ENCODE peak calls at places on chromosomes 11 and 22, in ten cellular contexts. A, Y, U, J, L, I, E, F, X and C are unnamed samples.

GRCh38 chr11:3827434-3828186 is 13.1 kb downstream of the RHOG start:
- DNase-seq in A (no peak), Y (no peak), U (no peak), J (no peak), L (no peak), I (no peak), E (no peak), F (no peak), X (no peak), C (no peak)

GRCh38 chr11:113001709-113002108 is 40.5 kb downstream of the NCAM1 start:
- DNase-seq in A (no peak), Y (no peak), U (no peak), J (no peak), L (no peak), I (no peak), E (no peak), F (no peak), X (no peak), C (no peak)

GRCh38 chr11:97772696-97773095 is 1248.1 kb upstream of the CNTN5 start:
- DNase-seq in A (no peak), Y (no peak), U (no peak), J (peak; percentile 1), L (no peak), I (no peak), E (no peak), F (no peak), X (no peak), C (no peak)

GRCh38 chr22:44151661-44152060 is 29.1 kb upstream of the PARVG start:
- DNase-seq in A (no peak), Y (no peak), U (no peak), J (peak; percentile 74), L (no peak), I (no peak), E (no peak), F (no peak), X (no peak), C (no peak)

GRCh38 chr22:40434745-40435144 is 64.4 kb downstream of the SGSM3 start:
- DNase-seq in A (no peak), Y (no peak), U (no peak), J (no peak), L (no peak), I (no peak), E (no peak), F (no peak), X (no peak), C (no peak)

GRCh38 chr22:22552630-22553029 is 6.4 kb downstream of the PRAME start:
- DNase-seq in A (no peak), Y (peak; percentile 24), U (no peak), J (peak; percentile 22), L (no peak), I (no peak), E (no peak), F (no peak), X (no peak), C (no peak)

GRCh38 chr22:19604711-19605268 is 80.6 kb upstream of the CLDN5 start:
- DNase-seq in A (no peak), Y (no peak), U (no peak), J (no peak), L (no peak), I (no peak), E (no peak), F (no peak), X (no peak), C (no peak)

GRCh38 chr11:110463153-110463552 is 33.4 kb downstream of the FDX1 start:
- DNase-seq in A (no peak), Y (peak; percentile 64), U (peak; percentile 49), J (peak; percentile 67), L (no peak), I (no peak), E (peak; percentile 35), F (no peak), X (no peak), C (no peak)

GRCh38 chr11:128448981-128449713 is 138.2 kb downstream of the ETS1 start:
- DNase-seq in A (no peak), Y (no peak), U (no peak), J (no peak), L (no peak), I (no peak), E (no peak), F (no peak), X (no peak), C (no peak)

GRCh38 chr11:128447233-128447632 is 140.1 kb downstream of the ETS1 start:
- DNase-seq in A (no peak), Y (no peak), U (no peak), J (no peak), L (no peak), I (no peak), E (no peak), F (no peak), X (no peak), C (no peak)

GRCh38 chr11:128450882-128451647 is 136.3 kb downstream of the ETS1 start:
- DNase-seq in A (no peak), Y (no peak), U (no peak), J (no peak), L (no peak), I (no peak), E (no peak), F (no peak), X (no peak), C (no peak)

GRCh38 chr11:128451651-128452470 is 135.5 kb downstream of the ETS1 start:
- DNase-seq in A (peak; percentile 78), Y (no peak), U (peak; percentile 45), J (no peak), L (no peak), I (peak; percentile 70), E (peak; percentile 55), F (peak; percentile 86), X (no peak), C (no peak)

GRCh38 chr11:128448487-128448886 is 138.9 kb downstream of the ETS1 start:
- DNase-seq in A (peak; percentile 82), Y (no peak), U (peak; percentile 76), J (no peak), L (no peak), I (no peak), E (no peak), F (no peak), X (peak; percentile 48), C (no peak)
- TF ChIP-seq CTCF in A (no peak), Y (no peak), U (no peak), J (no peak), L (no peak), I (no peak), E (no peak), F (no peak), X (no peak), C (no peak)

DNA sequence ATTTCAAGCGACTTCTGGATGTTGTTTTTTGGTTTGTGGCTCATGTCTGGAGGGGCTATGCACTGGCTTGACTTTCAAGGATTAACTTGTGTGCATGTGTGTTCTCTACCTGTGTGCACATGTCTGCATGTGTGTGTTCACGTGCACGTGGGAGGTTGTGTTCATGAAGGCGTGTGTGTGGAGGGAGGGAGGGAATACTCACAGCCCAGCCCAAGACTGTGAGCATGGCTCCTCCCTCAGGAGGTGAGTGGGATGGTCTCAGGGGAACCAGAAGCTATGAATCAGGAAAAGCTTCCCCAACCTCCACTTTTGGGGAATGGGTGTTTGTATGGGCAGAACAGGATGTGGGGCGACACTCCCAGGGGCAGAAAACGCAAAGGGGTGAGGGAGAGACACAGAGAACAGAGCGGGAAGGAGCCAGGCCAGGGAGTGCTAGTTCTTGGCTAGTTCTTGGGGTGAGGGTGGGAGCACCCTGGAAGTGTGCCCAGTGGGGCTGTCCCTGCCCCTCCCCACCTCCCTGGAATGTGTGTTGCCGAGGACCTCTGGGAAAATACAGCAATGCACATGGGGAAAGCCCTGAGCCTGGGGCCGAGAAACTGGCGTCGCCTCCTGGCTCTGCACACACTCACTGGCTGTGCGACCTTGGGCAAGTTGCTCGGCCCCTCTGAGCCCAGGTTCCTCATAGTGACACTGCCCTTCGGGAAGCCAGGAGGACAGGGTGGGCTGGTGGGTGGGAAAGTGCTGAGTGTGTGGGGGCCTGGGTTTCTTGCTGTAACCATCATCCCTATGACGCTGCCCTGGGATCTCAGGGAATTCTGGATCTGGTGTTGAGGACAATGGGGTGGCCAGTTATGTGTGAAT is 16.9 kb upstream of the ALX4 start:
- DNase-seq in A (no peak), Y (no peak), U (no peak), J (no peak), L (no peak), I (no peak), E (no peak), F (no peak), X (no peak), C (no peak)
- TF ChIP-seq CTCF in A (no peak), Y (no peak), U (no peak), J (peak; percentile 20), L (no peak), I (no peak), E (no peak), F (no peak), X (peak; percentile 20), C (no peak)

DNA sequence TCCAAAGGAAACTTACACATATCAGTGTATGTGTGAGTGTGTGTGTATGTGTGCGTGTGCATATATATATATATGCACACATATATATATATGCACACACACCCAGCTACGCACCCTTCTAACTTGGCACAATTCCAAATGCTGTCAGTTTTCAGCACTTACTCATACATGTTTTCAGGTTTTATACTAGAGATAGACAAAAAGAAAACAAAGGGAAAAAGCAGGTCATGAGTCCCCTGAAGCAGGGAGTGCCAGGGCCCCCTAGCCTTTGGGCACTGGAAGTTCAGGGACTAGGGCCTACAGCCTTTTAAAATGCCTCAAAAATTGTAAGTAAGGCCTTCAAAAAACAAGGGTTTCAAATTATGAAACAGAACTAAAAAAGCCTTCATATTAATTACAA is 265.4 kb downstream of the CADM1 start:
- DNase-seq in A (no peak), Y (no peak), U (no peak), J (no peak), L (no peak), I (no peak), E (no peak), F (no peak), X (no peak), C (no peak)
- TF ChIP-seq CTCF in A (no peak), Y (no peak), U (no peak), J (no peak), L (no peak), I (no peak), E (no peak), F (no peak), X (no peak), C (no peak)

GRCh38 chr22:45512363-45512762 is 9.7 kb downstream of the FBLN1 start:
- DNase-seq in A (peak; percentile 37), Y (no peak), U (no peak), J (no peak), L (no peak), I (no peak), E (no peak), F (no peak), X (no peak), C (no peak)
- TF ChIP-seq CTCF in A (no peak), Y (no peak), U (no peak), J (no peak), L (no peak), I (no peak), E (no peak), F (no peak), X (no peak), C (no peak)

GRCh38 chr11:13776134-13776815 is 107.8 kb downstream of the FAR1 start:
- DNase-seq in A (no peak), Y (peak; percentile 24), U (no peak), J (no peak), L (no peak), I (no peak), E (no peak), F (no peak), X (no peak), C (no peak)
- TF ChIP-seq CTCF in A (no peak), Y (no peak), U (no peak), J (no peak), L (no peak), I (peak; percentile 47), E (no peak), F (no peak), X (peak; percentile 13), C (peak; percentile 33)